ENCODE peak calls at places on chromosomes 3 and 15, in seven cellular contexts. R is K562, X is HCT116, I is H1, E is HepG2, V is GM12878, D is SK-N-SH. T is an unnamed sample.

GRCh38 chr3:127226946-127227842 is 34.3 kb downstream of the PRR23E start:
- DNase-seq in R (peak), X (peak), I (peak), E (peak), V (no peak), D (no peak), T (no peak)

GRCh38 chr3:54999801-55000200 is 71.9 kb upstream of the LRTM1 start:
- DNase-seq in R (no peak), X (no peak), I (no peak), E (no peak), V (no peak), D (no peak), T (no peak)

GRCh38 chr3:28301607-28302158 is 46.8 kb upstream of the ZCWPW2 start:
- DNase-seq in R (no peak), X (no peak), I (no peak), E (peak), V (no peak), D (no peak), T (no peak)

GRCh38 chr15:27743078-27743477 is 356.0 kb downstream of the OCA2 start:
- DNase-seq in R (no peak), X (no peak), I (no peak), E (no peak), V (no peak), D (peak), T (no peak)

GRCh38 chr3:121834079-121834730 is 655 bp downstream of the IQCB1 start:
- DNase-seq in R (peak), X (no peak), I (no peak), E (peak), V (no peak), D (no peak), T (peak)

GRCh38 chr3:78571486-78571885 is 1196.3 kb downstream of the ROBO1 start:
- DNase-seq in R (no peak), X (no peak), I (no peak), E (no peak), V (no peak), D (no peak), T (no peak)

GRCh38 chr15:64640146-64640868 is 135.1 kb downstream of the RBPMS2 start:
- DNase-seq in R (no peak), X (no peak), I (no peak), E (peak), V (no peak), D (no peak), T (peak)

GRCh38 chr15:78597583-78597982 is 23.2 kb downstream of the CHRNA3 start:
- DNase-seq in R (no peak), X (no peak), I (no peak), E (no peak), V (no peak), D (no peak), T (no peak)

GRCh38 chr3:107969994-107970896 is 120.6 kb downstream of the CD47 start:
- DNase-seq in R (no peak), X (no peak), I (no peak), E (peak), V (no peak), D (peak), T (peak)

GRCh38 chr3:13015286-13016082 is 57.7 kb downstream of the IQSEC1 start:
- DNase-seq in R (no peak), X (no peak), I (no peak), E (no peak), V (no peak), D (no peak), T (no peak)

GRCh38 chr15:94052711-94053110 is 178.7 kb upstream of the MCTP2 start:
- DNase-seq in R (no peak), X (no peak), I (no peak), E (no peak), V (no peak), D (no peak), T (no peak)

GRCh38 chr3:191434036-191434435 is 26.9 kb upstream of the PYDC2 start:
- DNase-seq in R (no peak), X (no peak), I (no peak), E (no peak), V (no peak), D (no peak), T (no peak)
- TF ChIP-seq JUND in R (no peak), X (no peak), I (no peak), E (no peak), V (no peak), D (no peak), T (no peak)

GRCh38 chr3:21859124-21859781 is 108.2 kb upstream of the ZNF385D start:
- DNase-seq in R (no peak), X (no peak), I (no peak), E (no peak), V (no peak), D (no peak), T (no peak)

GRCh38 chr3:21860657-21861056 is 109.6 kb upstream of the ZNF385D start:
- DNase-seq in R (no peak), X (no peak), I (no peak), E (no peak), V (no peak), D (peak), T (no peak)
- TF ChIP-seq JUND in R (no peak), X (no peak), I (no peak), E (no peak), V (no peak), D (no peak), T (no peak)

GRCh38 chr3:16697437-16698258 is 92.4 kb upstream of the DAZL start:
- DNase-seq in R (no peak), X (no peak), I (no peak), E (no peak), V (no peak), D (no peak), T (no peak)
- TF ChIP-seq JUND in R (no peak), X (no peak), I (no peak), E (no peak), V (no peak), D (no peak), T (no peak)

DNA sequence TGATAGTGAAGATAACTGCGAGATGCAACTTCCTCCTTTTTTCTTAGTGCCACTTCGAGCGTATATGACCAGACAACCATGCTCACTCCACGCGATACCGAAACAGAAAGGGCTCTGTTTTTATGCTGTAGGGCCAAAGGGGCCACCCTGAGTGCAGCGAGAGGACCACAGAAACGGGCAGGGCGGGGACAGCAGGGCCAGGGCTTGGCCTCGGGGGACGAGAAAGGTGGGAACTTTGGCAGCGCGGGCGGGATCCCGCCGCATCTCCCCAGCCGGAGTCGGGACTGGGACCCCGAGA is 480 bp downstream of the VPS13C start:
- DNase-seq in R (no peak), X (no peak), I (no peak), E (peak), V (peak), D (no peak), T (no peak)
- TF ChIP-seq JUND in R (no peak), X (no peak), I (no peak), E (no peak), V (no peak), D (no peak), T (no peak)